ENCODE peak calls at places on chromosome 17, in seven cellular contexts. N is IMR-90, U is mesendoderm, Q is trophoblast cell, R is H9, M is mesenchymal stem cell, P is H1. B is an unnamed sample.
A peak's percentile ranks its signal among the peaks of the same experiment; 100 is the strongest.

GRCh38 chr17:75688209-75688771 is 21.2 kb downstream of the SAP30BP start:
- DNase-seq in M (peak; percentile 36), Q (peak; percentile 83), U (no peak), R (no peak), N (no peak), P (no peak), B (no peak)

GRCh38 chr17:49957350-49957749 is 11.6 kb upstream of the DLX4 start:
- DNase-seq in M (no peak), N (no peak), P (no peak), Q (no peak), U (no peak), R (no peak), B (no peak)

GRCh38 chr17:40422990-40423611 is 5.4 kb upstream of the TOP2A start:
- DNase-seq in Q (no peak), U (peak; percentile 88), R (peak; percentile 89), N (no peak), M (peak; percentile 11), P (no peak), B (peak; percentile 37)

GRCh38 chr17:73170921-73171320 is 6.1 kb downstream of the SSTR2 start:
- DNase-seq in U (no peak), R (no peak), P (no peak), M (no peak), N (no peak), Q (no peak), B (no peak)

GRCh38 chr17:57257213-57257873 is 1.0 kb downstream of the MSI2 start:
- DNase-seq in U (no peak), M (peak; percentile 9), P (no peak), N (no peak), Q (peak; percentile 5), R (no peak), B (no peak)

GRCh38 chr17:13728751-13729150 is 127.0 kb upstream of the HS3ST3A1 start:
- DNase-seq in R (no peak), U (no peak), P (no peak), M (no peak), N (peak; percentile 42), Q (no peak), B (no peak)

GRCh38 chr17:45320349-45320930 is 3.6 kb upstream of the MAP3K14 start:
- DNase-seq in R (no peak), Q (peak; percentile 65), N (peak; percentile 56), M (no peak), U (no peak), P (no peak), B (no peak)

GRCh38 chr17:28634211-28634865 is 10.6 kb downstream of the BLTP2 start:
- DNase-seq in U (no peak), M (no peak), R (no peak), Q (peak; percentile 90), P (no peak), N (no peak), B (no peak)

GRCh38 chr17:44556114-44556853 is 1.0 kb upstream of the FZD2 start:
- DNase-seq in P (peak; percentile 80), M (peak; percentile 74), R (peak; percentile 94), N (peak; percentile 63), Q (peak; percentile 31), U (peak; percentile 96), B (peak; percentile 96)

GRCh38 chr17:2137342-2138098 is 82.6 kb downstream of the HIC1 start:
- DNase-seq in P (peak; percentile 29), U (peak; percentile 92), N (peak; percentile 90), R (peak; percentile 93), M (peak; percentile 95), Q (peak; percentile 84), B (peak; percentile 64)

GRCh38 chr17:61834610-61835009 is 28.7 kb downstream of the BRIP1 start:
- DNase-seq in P (no peak), M (no peak), U (no peak), Q (no peak), N (no peak), R (no peak), B (no peak)

GRCh38 chr17:50614471-50615051 is 20.1 kb upstream of the ABCC3 start:
- DNase-seq in U (no peak), N (no peak), Q (no peak), P (no peak), M (no peak), R (no peak), B (no peak)

GRCh38 chr17:47878203-47879027 is 17.6 kb upstream of the SP2 start:
- DNase-seq in P (no peak), Q (no peak), N (no peak), U (no peak), R (peak; percentile 33), M (peak; percentile 29), B (no peak)

GRCh38 chr17:79706931-79707382 is 23.8 kb upstream of the ENPP7 start:
- DNase-seq in U (no peak), M (no peak), R (peak; percentile 74), N (no peak), Q (no peak), P (no peak), B (no peak)

GRCh38 chr17:75589017-75589918 is 1.7 kb downstream of the MYO15B start:
- DNase-seq in Q (peak; percentile 91), P (peak; percentile 88), U (peak; percentile 93), N (peak; percentile 64), M (peak; percentile 84), R (peak; percentile 98), B (peak; percentile 94)

GRCh38 chr17:27430383-27430840 is 25.8 kb upstream of the KSR1 start:
- DNase-seq in U (no peak), R (no peak), N (no peak), P (no peak), M (no peak), Q (no peak), B (no peak)

GRCh38 chr17:76725580-76726230 is 701 bp downstream of the JMJD6 start:
- DNase-seq in U (peak; percentile 42), M (peak; percentile 61), N (peak; percentile 40), R (peak; percentile 48), Q (peak; percentile 62), P (no peak), B (no peak)

GRCh38 chr17:73798111-73798748 is 154.0 kb upstream of the SDK2 start:
- DNase-seq in Q (no peak), M (peak; percentile 82), U (no peak), N (peak; percentile 45), P (no peak), R (no peak), B (no peak)

GRCh38 chr17:35486920-35487727 is 38.6 kb upstream of the SLFN13 start:
- DNase-seq in U (no peak), Q (peak; percentile 20), M (peak; percentile 35), P (no peak), R (no peak), N (peak; percentile 56), B (no peak)

GRCh38 chr17:69350911-69351310 is 24.0 kb upstream of the ABCA5 start:
- DNase-seq in N (no peak), P (no peak), Q (no peak), M (no peak), U (no peak), R (no peak), B (no peak)
- H3K4ac ChIP-seq in N (no peak overlapping the region), P (no peak overlapping the region), Q (no peak overlapping the region), M (no peak overlapping the region), U (no peak overlapping the region), R (no peak overlapping the region), B (no peak overlapping the region)

GRCh38 chr17:78704594-78704993 is 77.5 kb downstream of the CYTH1 start:
- DNase-seq in N (no peak), P (no peak), U (no peak), M (no peak), Q (peak; percentile 87), R (no peak), B (no peak)

GRCh38 chr17:78706271-78706915 is 75.7 kb downstream of the CYTH1 start:
- DNase-seq in Q (peak; percentile 91), M (no peak), R (no peak), U (no peak), P (no peak), N (peak; percentile 58), B (no peak)

GRCh38 chr17:78707923-78708322 is 74.2 kb downstream of the CYTH1 start:
- DNase-seq in R (no peak), U (no peak), M (no peak), Q (no peak), P (no peak), N (no peak), B (no peak)

GRCh38 chr17:78707016-78707415 is 75.1 kb downstream of the CYTH1 start:
- DNase-seq in R (no peak), P (no peak), U (no peak), M (no peak), N (no peak), Q (peak; percentile 18), B (no peak)

DNA sequence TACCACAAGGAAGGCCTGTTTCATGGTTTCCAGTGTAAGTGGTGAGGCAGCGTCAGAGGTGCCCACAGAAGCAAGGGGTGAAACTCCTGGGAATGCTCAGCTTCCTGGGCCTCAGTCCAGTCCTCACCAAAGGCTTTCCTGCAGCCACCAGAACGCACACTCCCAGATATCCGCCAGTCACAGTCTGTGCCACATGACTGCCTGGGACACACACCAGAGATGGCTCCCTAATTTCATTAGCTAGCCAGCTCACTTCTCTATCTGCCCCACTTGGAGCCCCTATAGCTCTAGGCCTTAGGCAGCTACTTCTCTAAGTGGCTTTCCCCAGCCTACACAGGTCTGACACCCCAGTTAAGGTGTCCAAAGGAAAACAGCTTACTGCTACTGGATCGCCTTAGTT is 77.0 kb downstream of the CYTH1 start:
- DNase-seq in Q (no peak), M (no peak), R (no peak), P (no peak), U (no peak), N (no peak), B (no peak)
- H3K23ac ChIP-seq in Q (no peak overlapping the region), M (no peak overlapping the region), R (no peak overlapping the region), P (no peak overlapping the region), U (no peak overlapping the region), N (no peak overlapping the region), B (no peak overlapping the region)

GRCh38 chr17:64387545-64388171 is 3.0 kb downstream of the PECAM1 start:
- DNase-seq in Q (no peak), N (no peak), U (no peak), M (no peak), P (no peak), R (no peak), B (no peak)

GRCh38 chr17:64387145-64387473 is 3.6 kb downstream of the PECAM1 start:
- DNase-seq in N (no peak), Q (no peak), U (no peak), R (no peak), M (no peak), P (no peak), B (no peak)

GRCh38 chr17:64388961-64389565 is 1.6 kb downstream of the PECAM1 start:
- DNase-seq in P (no peak), M (no peak), Q (no peak), U (no peak), N (no peak), R (no peak), B (no peak)

GRCh38 chr17:64393000-64393402 is 2.3 kb upstream of the PECAM1 start:
- DNase-seq in M (no peak), R (no peak), P (no peak), N (no peak), Q (no peak), U (no peak), B (no peak)

GRCh38 chr17:64390066-64390465 is 594 bp downstream of the PECAM1 start:
- DNase-seq in N (no peak), R (no peak), M (no peak), U (no peak), P (no peak), Q (no peak), B (no peak)
- H2BK5ac ChIP-seq in N (no peak overlapping the region), R (no peak overlapping the region), M (no peak overlapping the region), U (no peak overlapping the region), P (no peak overlapping the region), Q (no peak overlapping the region), B (no peak overlapping the region)

DNA sequence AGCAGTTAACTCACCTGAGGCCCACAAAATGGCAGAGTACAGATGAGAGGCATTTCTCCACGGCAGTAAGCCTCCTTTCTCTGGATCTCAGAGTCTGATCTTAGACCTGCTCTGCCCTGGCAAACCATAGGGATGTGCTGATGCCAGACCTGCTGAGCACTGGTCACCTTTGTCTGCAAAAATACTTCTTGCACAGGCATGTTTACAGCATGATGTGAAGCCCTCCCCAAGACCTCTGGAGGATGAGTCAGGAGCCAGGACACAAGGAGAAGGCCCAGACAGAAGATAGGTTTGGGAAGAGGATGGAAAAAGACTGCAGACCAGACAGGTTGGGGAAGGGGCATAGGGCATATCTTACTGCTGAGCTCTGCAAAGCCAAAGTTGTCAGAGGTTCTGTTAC is 426.6 kb downstream of the PMP22 start:
- DNase-seq in N (peak; percentile 38), Q (no peak), M (no peak), R (no peak), P (no peak), U (no peak), B (no peak)
- H3K4ac ChIP-seq in N (peak overlapping the region; percentile 85), Q (no peak overlapping the region), M (no peak overlapping the region), R (no peak overlapping the region), P (no peak overlapping the region), U (no peak overlapping the region), B (no peak overlapping the region)